ENCODE peak calls at places on chromosomes 16 and 17, in five cellular contexts. K, Z, W, D and A are unnamed samples.
A peak's percentile ranks its signal among the peaks of the same experiment; 100 is the strongest.

GRCh38 chr17:40320771-40321501 is 12.0 kb downstream of the RARA start:
- DNase-seq in K (no peak), Z (peak; percentile 65), W (no peak), D (no peak), A (no peak)

GRCh38 chr17:31475378-31476162 is 84.1 kb downstream of the RAB11FIP4 start:
- DNase-seq in K (no peak), Z (peak; percentile 5), W (no peak), D (no peak), A (no peak)

GRCh38 chr17:80768936-80769335 is 222.7 kb upstream of the CHMP6 start:
- DNase-seq in K (no peak), Z (no peak), W (no peak), D (no peak), A (no peak)

GRCh38 chr17:55089251-55089650 is 120.7 kb downstream of the STXBP4 start:
- DNase-seq in K (no peak), Z (no peak), W (no peak), D (no peak), A (no peak)

GRCh38 chr17:42284020-42284369 is 4.3 kb upstream of the STAT5A start:
- DNase-seq in K (no peak), Z (no peak), W (no peak), D (no peak), A (no peak)

GRCh38 chr17:76000016-76000754 is 470 bp upstream of the CDK3 start:
- DNase-seq in K (peak; percentile 46), Z (no peak), W (peak; percentile 70), D (peak; percentile 80), A (peak; percentile 49)

GRCh38 chr17:1627987-1628855 is at the start of gene SLC43A2:
- DNase-seq in K (peak; percentile 74), Z (peak; percentile 70), W (peak; percentile 79), D (peak; percentile 85), A (peak; percentile 98)

GRCh38 chr16:5064915-5065314 is 841 bp downstream of the C16orf89 start:
- DNase-seq in K (no peak), Z (no peak), W (no peak), D (no peak), A (no peak)

GRCh38 chr17:15946611-15947120 is 1.7 kb downstream of the ADORA2B start:
- DNase-seq in K (peak; percentile 38), Z (no peak), W (no peak), D (no peak), A (no peak)

GRCh38 chr17:56203430-56203829 is 50.2 kb downstream of the ANKFN1 start:
- DNase-seq in K (peak; percentile 22), Z (peak; percentile 7), W (no peak), D (no peak), A (no peak)

GRCh38 chr17:20008242-20009051 is 712 bp upstream of the SPECC1 start:
- DNase-seq in K (no peak), Z (no peak), W (peak; percentile 4), D (peak; percentile 38), A (no peak)

GRCh38 chr16:89918453-89919347 is at the start of gene MC1R:
- DNase-seq in K (peak; percentile 45), Z (no peak), W (peak; percentile 34), D (peak; percentile 48), A (peak; percentile 31)

GRCh38 chr16:81610144-81610842 is 165.7 kb downstream of the CMIP start:
- DNase-seq in K (peak; percentile 78), Z (peak; percentile 81), W (no peak), D (no peak), A (no peak)

GRCh38 chr17:60089097-60089844 is 10.6 kb upstream of the HEATR6 start:
- DNase-seq in K (no peak), Z (no peak), W (no peak), D (no peak), A (no peak)

GRCh38 chr16:85527767-85528297 is 85.3 kb upstream of the GSE1 start:
- DNase-seq in K (no peak), Z (no peak), W (no peak), D (no peak), A (no peak)

GRCh38 chr17:37702605-37703004 is 42.3 kb downstream of the HNF1B start:
- DNase-seq in K (peak; percentile 64), Z (peak; percentile 87), W (no peak), D (no peak), A (no peak)

GRCh38 chr17:62692159-62692651 is 64.7 kb downstream of the MRC2 start:
- DNase-seq in K (no peak), Z (no peak), W (no peak), D (no peak), A (no peak)